ENCODE peak calls at places on chromosomes 1 and 21, in five cellular contexts. Y is foreskin fibroblast, U is AG09309, N is fibroblast of the aortic adventitia, K is K562. B is an unnamed sample.

GRCh38 chr21:26405735-26406361 is 167.2 kb downstream of the CYYR1 start:
- DNase-seq in Y (peak), U (peak), N (peak), K (no peak), B (peak)

GRCh38 chr1:43691871-43692815 is 15.2 kb upstream of the ST3GAL3 start:
- DNase-seq in Y (no peak), U (no peak), N (no peak), K (no peak), B (no peak)

GRCh38 chr1:178408869-178409268 is 87.9 kb downstream of the CLEC20A start:
- DNase-seq in Y (no peak), U (no peak), N (no peak), K (no peak), B (peak)

GRCh38 chr1:154996966-154997701 is 3.7 kb downstream of the LENEP start:
- DNase-seq in Y (no peak), U (no peak), N (no peak), K (no peak), B (no peak)

GRCh38 chr1:31848381-31848897 is 32.6 kb upstream of the SPOCD1 start:
- DNase-seq in Y (no peak), U (no peak), N (no peak), K (no peak), B (no peak)

GRCh38 chr1:115671176-115672062 is 29.6 kb downstream of the VANGL1 start:
- DNase-seq in Y (peak), U (no peak), N (no peak), K (no peak), B (peak)

GRCh38 chr1:172107261-172107820 is 266.0 kb downstream of the DNM3 start:
- DNase-seq in Y (peak), U (no peak), N (no peak), K (no peak), B (no peak)

GRCh38 chr21:31729622-31730343 is 2.1 kb downstream of the SCAF4 start:
- DNase-seq in Y (no peak), U (no peak), N (no peak), K (no peak), B (no peak)

GRCh38 chr1:96845464-96845863 is 123.9 kb downstream of the PTBP2 start:
- DNase-seq in Y (no peak), U (no peak), N (no peak), K (peak), B (peak)

GRCh38 chr1:154714638-154715037 is 106.7 kb upstream of the ADAR start:
- DNase-seq in Y (peak), U (no peak), N (peak), K (no peak), B (peak)

GRCh38 chr1:159162511-159163265 is 8.7 kb upstream of the CADM3 start:
- DNase-seq in Y (no peak), U (no peak), N (no peak), K (no peak), B (peak)

GRCh38 chr1:211287218-211287617 is 28.1 kb downstream of the RCOR3 start:
- DNase-seq in Y (peak), U (no peak), N (no peak), K (no peak), B (no peak)

GRCh38 chr1:204089044-204089751 is 16.3 kb downstream of the SOX13 start:
- DNase-seq in Y (peak), U (no peak), N (no peak), K (no peak), B (peak)

GRCh38 chr1:227883073-227883520 is 64.6 kb downstream of the WNT9A start:
- DNase-seq in Y (no peak), U (no peak), N (no peak), K (no peak), B (no peak)

GRCh38 chr1:35211113-35211399 is 18.1 kb upstream of the SFPQ start:
- DNase-seq in Y (no peak), U (no peak), N (no peak), K (no peak), B (no peak)

DNA sequence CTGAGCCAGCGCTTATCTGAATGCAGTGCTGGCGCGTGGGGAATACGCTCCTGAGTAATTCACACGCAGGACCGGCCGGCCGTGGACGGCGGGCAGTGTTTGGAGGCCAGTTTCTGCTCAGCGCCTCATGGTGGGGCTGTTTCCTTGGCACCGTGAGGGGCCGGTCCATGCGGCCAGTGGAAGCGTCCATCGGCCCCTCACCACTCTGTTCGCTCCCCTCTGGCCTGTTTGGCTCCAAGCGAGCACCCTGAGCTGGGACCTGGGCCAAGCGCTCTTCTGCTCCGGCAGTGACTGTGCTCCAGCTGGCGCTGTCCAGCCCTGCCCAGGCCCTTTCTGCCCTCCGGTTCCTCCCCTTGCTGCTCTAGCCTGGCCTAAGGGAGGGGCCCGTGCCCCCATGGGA is 16.3 kb upstream of the PLCH2 start:
- DNase-seq in Y (peak), U (peak), N (peak), K (no peak), B (no peak)
- TF ChIP-seq CTCF in Y (no peak), U (peak), N (peak), K (peak), B (no peak)

DNA sequence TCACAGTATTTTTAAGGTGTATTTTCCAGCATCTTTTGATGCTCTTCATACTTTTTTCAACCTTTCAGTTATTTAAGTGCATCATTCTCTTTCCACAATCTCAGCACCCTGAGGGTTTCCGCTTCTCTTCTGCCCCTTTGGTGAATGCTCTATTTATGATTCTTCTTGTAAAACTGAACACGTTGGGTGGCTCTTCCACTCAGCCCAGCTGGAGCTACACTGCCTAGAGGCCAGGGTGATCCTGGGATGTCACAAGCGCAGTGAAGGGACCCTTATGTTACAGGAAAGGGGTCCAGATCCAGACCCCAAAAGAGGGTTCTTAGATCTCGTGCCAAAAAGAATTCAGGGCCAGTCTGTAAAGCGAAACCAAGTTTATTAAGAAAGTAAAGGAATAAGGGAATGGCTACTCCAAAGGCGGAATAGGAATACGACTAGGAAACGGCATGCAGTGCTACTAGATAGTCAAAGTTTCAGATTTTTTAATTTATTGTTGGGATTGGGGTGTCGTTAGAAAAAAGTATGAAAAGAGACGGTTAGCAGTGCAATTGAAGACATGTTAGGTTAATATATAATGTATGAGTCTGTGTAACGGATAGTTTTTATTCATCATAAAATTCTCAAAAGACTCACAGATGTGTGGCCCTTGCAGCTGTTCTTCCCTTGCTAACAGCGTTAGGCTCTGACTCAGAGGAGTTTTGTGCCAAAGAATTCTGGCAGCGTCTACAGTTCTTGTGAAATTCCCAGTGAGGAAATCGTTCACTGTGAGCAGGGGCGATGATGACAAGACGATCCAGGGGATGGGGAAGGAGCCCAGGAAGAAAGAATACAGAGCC is 14.4 kb upstream of the ERVH48-1 start:
- DNase-seq in Y (peak), U (peak), N (peak), K (no peak), B (peak)
- H3K4me3 ChIP-seq in Y (peak), U (peak), N (peak), K (no peak), B (no peak)

GRCh38 chr1:21539933-21540332 is 30.7 kb downstream of the ALPL start:
- DNase-seq in Y (peak), U (no peak), N (no peak), K (no peak), B (peak)
- TF ChIP-seq CTCF in Y (peak), U (peak), N (peak), K (peak), B (peak)

GRCh38 chr1:240466509-240466908 is 145.4 kb downstream of the GREM2 start:
- DNase-seq in Y (no peak), U (no peak), N (no peak), K (no peak), B (no peak)
- H3K4me3 ChIP-seq in Y (no peak), U (no peak), N (no peak), K (no peak), B (no peak)

GRCh38 chr21:39911286-39911685 is 44.0 kb downstream of the PCP4 start:
- DNase-seq in Y (no peak), U (no peak), N (no peak), K (no peak), B (no peak)
- TF ChIP-seq CTCF in Y (no peak), U (no peak), N (no peak), K (no peak), B (no peak)

GRCh38 chr1:162694911-162695310 is 62.6 kb downstream of the DDR2 start:
- DNase-seq in Y (no peak), U (no peak), N (no peak), K (no peak), B (no peak)

GRCh38 chr1:162691999-162692575 is 59.8 kb downstream of the DDR2 start:
- DNase-seq in Y (no peak), U (no peak), N (no peak), K (no peak), B (no peak)

GRCh38 chr1:162697140-162697895 is 65.1 kb downstream of the DDR2 start:
- DNase-seq in Y (no peak), U (no peak), N (peak), K (no peak), B (peak)

GRCh38 chr1:162696286-162696862 is 64.1 kb downstream of the DDR2 start:
- DNase-seq in Y (peak), U (peak), N (peak), K (no peak), B (peak)

GRCh38 chr1:162695687-162696086 is 63.4 kb downstream of the DDR2 start:
- DNase-seq in Y (no peak), U (no peak), N (no peak), K (no peak), B (no peak)
- H3K4me3 ChIP-seq in Y (no peak), U (no peak), N (no peak), K (no peak), B (no peak)

GRCh38 chr21:20997308-20997632 is 939 bp upstream of the NCAM2 start:
- DNase-seq in Y (no peak), U (no peak), N (no peak), K (no peak), B (no peak)

GRCh38 chr21:20999567-21000169 is 1.5 kb downstream of the NCAM2 start:
- DNase-seq in Y (peak), U (no peak), N (peak), K (peak), B (peak)

GRCh38 chr21:20998886-20999285 is 677 bp downstream of the NCAM2 start:
- DNase-seq in Y (no peak), U (no peak), N (peak), K (no peak), B (no peak)

GRCh38 chr21:20997633-20998455 is at the start of gene NCAM2:
- DNase-seq in Y (peak), U (no peak), N (peak), K (peak), B (peak)

DNA sequence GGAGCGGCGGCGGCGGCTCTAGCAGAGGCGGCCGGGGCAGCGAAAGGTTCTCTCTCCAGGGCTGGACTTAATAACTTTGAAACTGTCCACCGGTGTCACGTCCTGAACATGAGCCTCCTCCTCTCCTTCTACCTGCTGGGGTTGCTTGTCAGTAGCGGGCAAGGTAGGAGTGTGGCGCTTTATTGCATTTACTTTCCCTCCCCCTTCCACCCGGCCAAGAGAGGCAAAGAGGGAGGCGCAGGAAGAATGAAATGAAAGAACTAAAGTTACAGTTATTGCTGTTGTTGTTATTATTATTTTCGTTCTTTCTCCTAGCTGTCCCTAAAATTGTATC is 214 bp downstream of the NCAM2 start:
- DNase-seq in Y (no peak), U (no peak), N (no peak), K (no peak), B (no peak)
- TF ChIP-seq CTCF in Y (no peak), U (no peak), N (no peak), K (no peak), B (no peak)

DNA sequence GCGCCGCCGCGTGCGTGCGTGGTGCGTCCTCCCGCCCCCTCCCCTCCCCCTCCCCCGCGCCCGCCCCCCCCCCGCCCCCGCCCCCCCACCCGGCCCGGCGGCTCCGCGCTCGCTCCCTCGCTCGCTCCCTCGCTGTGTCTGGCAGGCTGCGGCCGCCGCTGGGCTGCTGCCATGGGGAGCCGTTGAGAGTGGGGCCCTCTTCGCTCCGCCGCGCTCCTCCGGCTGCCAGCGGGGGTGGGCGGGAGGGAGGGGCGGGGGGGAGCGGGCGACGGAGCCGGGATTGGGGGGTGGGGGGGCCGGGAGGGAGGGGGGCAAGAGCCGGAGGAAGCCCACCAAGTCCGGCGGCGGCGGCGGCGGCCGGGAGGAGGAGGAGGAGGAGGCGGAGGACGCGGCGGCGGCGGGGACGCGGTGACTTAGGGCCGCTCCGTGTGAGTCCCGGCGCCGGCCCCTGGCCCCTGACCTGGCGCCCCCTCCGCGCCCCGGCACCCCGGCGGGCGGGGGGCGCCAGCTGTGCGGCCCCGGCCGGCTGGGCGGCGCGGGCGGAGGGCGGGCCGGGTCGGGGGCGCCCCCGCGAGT is 2.4 kb upstream of the ZBTB18 start:
- DNase-seq in Y (no peak), U (no peak), N (no peak), K (no peak), B (no peak)
- H3K4me3 ChIP-seq in Y (peak), U (peak), N (peak), K (peak), B (peak)

B was measured in epithelial cell of esophagus.